ENCODE peak calls at places on chromosomes 3 and 15, in nine cellular contexts. D, W, F, J, B, T, K, Z and H are unnamed samples.
A peak's percentile ranks its signal among the peaks of the same experiment; 100 is the strongest.

GRCh38 chr3:65144791-65145355 is 457.1 kb upstream of the ADAMTS9 start:
- DNase-seq in B (no peak), T (no peak), W (no peak), J (no peak), F (no peak), D (no peak), K (peak; percentile 64), Z (no peak), H (no peak)

GRCh38 chr3:168034152-168034928 is 61.4 kb downstream of the GOLIM4 start:
- DNase-seq in W (no peak), Z (no peak), K (peak; percentile 61), B (no peak), T (no peak), D (no peak), J (no peak), F (no peak), H (no peak)

GRCh38 chr15:47778263-47778770 is 61.0 kb downstream of the SEMA6D start:
- DNase-seq in W (no peak), J (no peak), B (no peak), T (no peak), D (no peak), Z (no peak), F (no peak), K (no peak), H (no peak)

GRCh38 chr3:32992310-32992686 is 40.9 kb downstream of the CCR4 start:
- DNase-seq in W (no peak), B (no peak), F (no peak), K (no peak), J (no peak), T (no peak), D (no peak), Z (no peak), H (no peak)

GRCh38 chr3:39531681-39532080 is 64.2 kb downstream of the MOBP start:
- DNase-seq in K (peak; percentile 23), B (no peak), D (no peak), Z (no peak), T (no peak), F (no peak), W (no peak), J (no peak), H (no peak)

GRCh38 chr15:84755736-84756527 is 7.5 kb downstream of the ZNF592 start:
- DNase-seq in Z (no peak), J (no peak), D (no peak), T (no peak), F (no peak), K (no peak), W (no peak), B (peak; percentile 64), H (no peak)

GRCh38 chr3:22141769-22142168 is 390.8 kb upstream of the ZNF385D start:
- DNase-seq in F (no peak), Z (no peak), B (no peak), K (no peak), T (no peak), W (no peak), J (no peak), D (no peak), H (no peak)

GRCh38 chr3:171028025-171028778 is 1.7 kb upstream of the SLC2A2 start:
- DNase-seq in J (no peak), B (peak; percentile 83), Z (no peak), K (peak; percentile 92), D (no peak), T (peak; percentile 53), F (peak; percentile 14), W (peak; percentile 67), H (no peak)

GRCh38 chr15:60520041-60520824 is 41.3 kb upstream of the ICE2 start:
- DNase-seq in D (no peak), T (no peak), J (no peak), W (no peak), F (no peak), K (peak; percentile 10), B (no peak), Z (peak; percentile 34), H (no peak)

GRCh38 chr3:36380171-36381031 is at the start of gene STAC:
- DNase-seq in J (no peak), K (peak; percentile 36), Z (peak; percentile 56), F (no peak), W (no peak), D (no peak), B (no peak), T (peak; percentile 75), H (peak; percentile 60)

GRCh38 chr15:62868507-62868906 is 174.0 kb upstream of the TPM1 start:
- DNase-seq in W (no peak), F (no peak), B (no peak), T (no peak), J (no peak), K (peak; percentile 94), Z (no peak), D (no peak), H (no peak)

GRCh38 chr3:87033205-87033604 is 42.3 kb upstream of the VGLL3 start:
- DNase-seq in F (no peak), J (no peak), D (no peak), W (no peak), Z (no peak), T (no peak), B (no peak), K (no peak), H (no peak)

GRCh38 chr3:98519351-98519750 is 3.4 kb downstream of the CLDND1 start:
- DNase-seq in F (no peak), K (no peak), J (no peak), W (no peak), T (no peak), D (no peak), Z (no peak), B (no peak), H (no peak)

GRCh38 chr3:109994853-109995252 is 657.5 kb upstream of the DPPA4 start:
- DNase-seq in W (no peak), T (no peak), K (no peak), B (no peak), Z (no peak), D (no peak), F (no peak), J (no peak), H (no peak)